ENCODE peak calls at places on chromosomes 16 and 17, in five cellular contexts. D is right cardiac atrium, U is PC-3, C is spleen, N is SJSA1. K is an unnamed sample.

GRCh38 chr16:24999856-25000447 is 15.2 kb downstream of the ARHGAP17 start:
- DNase-seq in U (peak; percentile 14), D (no peak), C (no peak), N (no peak), K (no peak)

GRCh38 chr17:58969156-58969555 is 137.5 kb downstream of the TRIM37 start:
- DNase-seq in D (no peak), C (no peak), U (no peak), N (no peak), K (no peak)

GRCh38 chr17:66727634-66728570 is 107.0 kb upstream of the CACNG5 start:
- DNase-seq in D (peak; percentile 80), N (peak; percentile 66), C (peak; percentile 81), U (peak; percentile 69), K (no peak)

GRCh38 chr17:74842599-74843351 is 16.9 kb downstream of the GRIN2C start:
- DNase-seq in C (no peak), N (peak; percentile 86), U (peak; percentile 82), D (peak; percentile 95), K (no peak)

GRCh38 chr17:40903129-40903847 is 18.2 kb upstream of the KRT20 start:
- DNase-seq in N (peak; percentile 44), D (no peak), U (peak; percentile 93), C (no peak), K (no peak)

GRCh38 chr17:29929006-29929543 is 953 bp downstream of the SSH2 start:
- DNase-seq in D (no peak), N (no peak), C (no peak), U (peak; percentile 37), K (no peak)

GRCh38 chr16:80591071-80591935 is 50.5 kb downstream of the DYNLRB2 start:
- DNase-seq in D (no peak), U (no peak), C (no peak), N (no peak), K (no peak)

GRCh38 chr16:87203060-87203656 is 114.0 kb downstream of the C16orf95 start:
- DNase-seq in N (peak; percentile 90), D (peak; percentile 89), C (no peak), U (peak; percentile 75), K (no peak)

GRCh38 chr17:5506307-5506706 is 19.9 kb downstream of the MIS12 start:
- DNase-seq in D (no peak), C (no peak), N (no peak), U (peak; percentile 76), K (no peak)

GRCh38 chr16:84461504-84462295 is 42.8 kb downstream of the MEAK7 start:
- DNase-seq in N (peak; percentile 38), U (no peak), C (peak; percentile 54), D (no peak), K (no peak)

GRCh38 chr17:63116228-63116627 is 150.2 kb downstream of the TANC2 start:
- DNase-seq in N (no peak), U (peak; percentile 41), D (no peak), C (no peak), K (no peak)

GRCh38 chr17:8445536-8445935 is 9.9 kb downstream of the NDEL1 start:
- DNase-seq in D (no peak), U (no peak), C (no peak), N (no peak), K (no peak)

GRCh38 chr16:35186045-35186759 is 1726.8 kb downstream of the TP53TG3F start:
- DNase-seq in C (peak; percentile 45), D (no peak), N (no peak), U (no peak), K (no peak)

GRCh38 chr17:9162275-9162985 is 141.1 kb downstream of the NTN1 start:
- DNase-seq in U (no peak), C (no peak), D (no peak), N (no peak), K (no peak)

GRCh38 chr17:8806206-8807069 is 7.3 kb upstream of the MFSD6L start:
- DNase-seq in U (no peak), D (no peak), N (no peak), C (no peak), K (no peak)

GRCh38 chr17:80633994-80634566 is 89.4 kb downstream of the RPTOR start:
- DNase-seq in D (no peak), U (no peak), N (no peak), C (no peak), K (no peak)

GRCh38 chr16:82059161-82059982 is 24.3 kb downstream of the HSD17B2 start:
- DNase-seq in N (no peak), C (no peak), D (no peak), U (no peak), K (no peak)

GRCh38 chr17:64373722-64374121 is 16.9 kb downstream of the PECAM1 start:
- DNase-seq in U (no peak), C (no peak), N (no peak), D (no peak), K (no peak)

GRCh38 chr17:3647769-3648540 is 11.4 kb downstream of the CTNS start:
- DNase-seq in N (peak; percentile 64), U (peak; percentile 58), D (peak; percentile 75), C (no peak), K (no peak)

GRCh38 chr17:63838586-63839184 is 3.8 kb downstream of the SMARCD2 start:
- DNase-seq in D (peak; percentile 98), U (peak; percentile 75), N (no peak), C (peak; percentile 75), K (peak; percentile 33)

GRCh38 chr17:55454906-55455474 is 33.4 kb upstream of the MMD start:
- DNase-seq in C (no peak), D (no peak), N (peak; percentile 66), U (peak; percentile 99), K (no peak)

GRCh38 chr16:12158428-12158827 is 181.9 kb downstream of the SNX29 start:
- DNase-seq in U (peak; percentile 85), N (no peak), C (peak; percentile 12), D (no peak), K (peak; percentile 69)

GRCh38 chr16:12538667-12539081 is 265.0 kb downstream of the CPPED1 start:
- DNase-seq in N (no peak), C (no peak), D (no peak), U (no peak), K (peak; percentile 19)

GRCh38 chr17:27947005-27947406 is 53.8 kb upstream of the LYRM9 start:
- DNase-seq in N (no peak), C (no peak), D (no peak), U (no peak), K (no peak)

GRCh38 chr17:37570527-37571093 is 38.6 kb downstream of the SYNRG start:
- DNase-seq in C (no peak), D (peak; percentile 64), N (peak; percentile 68), U (peak; percentile 90), K (peak; percentile 21)

GRCh38 chr16:16062023-16062932 is 112.9 kb downstream of the ABCC1 start:
- DNase-seq in U (no peak), N (no peak), C (no peak), D (no peak), K (no peak)

DNA sequence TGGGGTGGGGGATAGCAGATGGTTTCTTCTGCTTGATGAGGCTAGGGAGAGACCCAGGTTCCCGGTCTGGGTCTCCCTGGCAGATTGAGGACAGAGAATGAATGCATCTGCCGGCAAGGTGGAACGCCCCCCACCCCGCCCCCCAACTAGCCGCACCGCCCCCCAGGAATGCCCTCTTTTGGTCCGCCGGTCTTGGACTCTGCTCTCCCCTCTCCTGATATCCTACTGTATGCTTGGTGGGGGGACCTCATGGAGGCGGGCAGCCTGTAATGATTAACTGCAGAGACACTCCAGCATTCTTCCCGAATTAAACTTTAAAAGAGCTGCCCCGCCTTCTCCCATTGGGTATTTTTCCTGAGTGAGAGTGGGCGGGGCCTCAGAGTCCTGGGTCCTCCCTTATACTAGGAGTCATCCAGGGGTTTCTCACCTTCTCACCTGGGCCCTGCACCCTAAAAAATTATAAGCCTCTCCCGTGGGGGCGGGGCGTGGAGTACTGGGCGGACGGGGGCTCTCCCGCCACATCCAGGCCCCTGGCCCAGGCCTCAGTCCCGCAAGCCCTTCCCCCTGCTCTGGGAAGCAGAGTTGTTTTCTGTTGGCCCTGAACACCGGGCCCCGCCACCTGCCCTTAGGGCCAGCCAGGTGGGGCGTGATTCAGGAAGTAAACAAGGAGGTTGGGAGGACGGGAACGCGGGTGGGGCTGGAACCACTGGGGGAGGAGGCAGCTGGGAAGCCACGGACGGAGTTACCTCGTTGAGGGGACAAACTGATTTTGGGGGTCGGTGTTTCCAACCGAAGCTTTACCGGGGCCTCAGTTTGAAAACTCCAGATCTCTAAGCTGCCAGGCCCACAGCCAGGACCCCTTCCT is 1.5 kb downstream of the GRB7 start:
- DNase-seq in C (peak; percentile 70), D (peak; percentile 63), U (peak; percentile 72), N (no peak), K (peak; percentile 57)
- H3K27ac ChIP-seq in C (no peak overlapping the region), D (no peak overlapping the region), U (peak overlapping the region; percentile 89), N (no peak overlapping the region), K (peak overlapping the region; percentile 96)

GRCh38 chr16:50692999-50693781 is at the start of gene NOD2:
- DNase-seq in U (no peak), D (peak; percentile 76), N (no peak), C (peak; percentile 89), K (no peak)
- H3K4me1 ChIP-seq in U (no peaks in the 10 kb centered on the region), D (peaks cover 11% of the 10 kb centered on the region), N (peaks cover 15% of the 10 kb centered on the region), C (peaks cover 38% of the 10 kb centered on the region), K (peaks cover 24% of the 10 kb centered on the region)

GRCh38 chr17:33385133-33385532 is 92.0 kb upstream of the ASIC2 start:
- DNase-seq in D (no peak), N (no peak), U (no peak), C (no peak), K (no peak)

GRCh38 chr17:33381201-33381600 is 88.1 kb upstream of the ASIC2 start:
- DNase-seq in C (no peak), U (no peak), D (peak; percentile 38), N (no peak), K (no peak)

GRCh38 chr17:33387406-33387805 is 94.3 kb upstream of the ASIC2 start:
- DNase-seq in C (no peak), U (no peak), D (no peak), N (no peak), K (no peak)

GRCh38 chr17:33389506-33390141 is 96.5 kb upstream of the ASIC2 start:
- DNase-seq in D (no peak), C (no peak), N (no peak), U (no peak), K (no peak)

DNA sequence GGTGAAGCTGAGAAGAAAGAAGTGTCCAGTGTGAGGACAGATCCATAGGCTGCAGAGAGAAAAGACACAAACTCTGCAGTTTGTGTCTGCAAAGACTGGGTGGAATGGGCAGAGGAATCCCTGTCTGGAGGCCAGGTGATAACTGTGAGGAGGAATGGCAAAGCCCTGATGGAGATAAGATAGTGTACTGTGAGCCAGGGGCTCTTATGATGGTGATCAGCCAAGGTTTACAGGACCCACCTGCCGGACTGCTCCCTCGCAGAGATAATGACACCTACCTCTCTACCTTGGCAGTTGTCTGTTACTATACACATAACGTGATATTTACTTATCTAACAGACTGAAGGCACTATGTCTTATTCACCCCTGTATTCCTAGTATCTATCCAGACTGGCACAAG is 92.6 kb upstream of the ASIC2 start:
- DNase-seq in N (no peak), C (no peak), D (no peak), U (no peak), K (no peak)
- H3K27ac ChIP-seq in N (no peak overlapping the region), C (no peak overlapping the region), D (no peak overlapping the region), U (no peak overlapping the region), K (no peak overlapping the region)

GRCh38 chr16:1371054-1371978 is 19.6 kb downstream of the GNPTG start:
- DNase-seq in N (no peak), U (no peak), D (no peak), C (no peak), K (no peak)
- H3K4me1 ChIP-seq in N (no peaks in the 10 kb centered on the region), U (no peaks in the 10 kb centered on the region), D (no peaks in the 10 kb centered on the region), C (no peaks in the 10 kb centered on the region), K (no peaks in the 10 kb centered on the region)

GRCh38 chr16:9079430-9079812 is 12.0 kb upstream of the HAPSTR1 start:
- DNase-seq in N (no peak), D (no peak), U (no peak), C (no peak), K (no peak)
- H3K27ac ChIP-seq in N (peak overlapping the region; percentile 97), D (no peak overlapping the region), U (no peak overlapping the region), C (no peak overlapping the region), K (peak overlapping the region; percentile 18)